ENCODE peak calls at places on chromosomes 1 and 21, in eight cellular contexts. R is stimulated activated effector memory CD8-positive, alpha-beta T cell treated with anti-CD3 and anti-CD28 coated beads, Interleukin-12 subunit alpha, Interleukin-12 subunit beta, amount 100 ng/mL, for 72 hours; F is iris pigment epithelial cell; S is stimulated activated CD8-positive, alpha-beta memory T cell treated with anti-CD3 and anti-CD28 coated beads, Interleukin-4, amount 100 ng/mL, for 1 hour; C is A549; B is sigmoid colon; I is stimulated activated CD4-positive, alpha-beta T cell treated with anti-CD3 and anti-CD28 coated beads, Interleukin-2, amount 100 ng/mL, for 24 hours; O is WTC11. Y is an unnamed sample.

GRCh38 chr1:230370109-230370508 is 56.0 kb downstream of the PGBD5 start:
- DNase-seq in F (no peak), I (no peak), B (no peak), S (no peak), R (no peak), O (no peak), C (no peak), Y (no peak)

GRCh38 chr1:182608850-182609610 is 4.8 kb upstream of the RGS16 start:
- DNase-seq in C (no peak), I (no peak), R (no peak), S (no peak), B (no peak), O (no peak), F (peak), Y (no peak)

GRCh38 chr1:183915634-183916510 is 111.0 kb downstream of the RGL1 start:
- DNase-seq in O (peak), R (peak), I (peak), S (peak), C (peak), F (peak), B (peak), Y (peak)

GRCh38 chr1:187928288-187928687 is 1099.5 kb downstream of the PLA2G4A start:
- DNase-seq in C (peak), O (peak), I (no peak), S (no peak), R (no peak), F (peak), B (no peak), Y (no peak)

GRCh38 chr1:1847061-1847460 is 43.8 kb downstream of the GNB1 start:
- DNase-seq in C (no peak), B (no peak), O (no peak), F (no peak), R (no peak), S (no peak), I (no peak), Y (no peak)

GRCh38 chr1:162384601-162385279 is 3.2 kb downstream of the C1orf226 start:
- DNase-seq in S (no peak), O (no peak), B (no peak), R (no peak), I (no peak), F (no peak), C (no peak), Y (no peak)

GRCh38 chr1:175373786-175374623 is 181.4 kb upstream of the KIAA0040 start:
- DNase-seq in C (peak), O (peak), R (peak), F (peak), S (no peak), I (no peak), B (no peak), Y (no peak)

GRCh38 chr1:161733526-161733925 is 12.2 kb downstream of the FCRLB start:
- DNase-seq in I (no peak), C (peak), S (no peak), F (peak), B (no peak), R (no peak), O (no peak), Y (no peak)

GRCh38 chr1:115251340-115251748 is 86.7 kb downstream of the NGF start:
- DNase-seq in B (no peak), C (no peak), R (no peak), F (peak), O (no peak), I (no peak), S (no peak), Y (no peak)

GRCh38 chr1:116918714-116919357 is 9.1 kb downstream of the PTGFRN start:
- DNase-seq in O (no peak), I (no peak), C (no peak), F (no peak), R (no peak), B (no peak), S (no peak), Y (no peak)

GRCh38 chr1:201562257-201562656 is 23.3 kb downstream of the NAV1 start:
- DNase-seq in S (no peak), C (peak), I (no peak), F (peak), B (peak), O (no peak), R (no peak), Y (no peak)

GRCh38 chr21:45410865-45411809 is 6.2 kb downstream of the COL18A1 start:
- DNase-seq in I (no peak), C (no peak), B (peak), F (no peak), R (no peak), O (no peak), S (no peak), Y (no peak)

GRCh38 chr1:108151548-108151947 is 48.6 kb downstream of the SLC25A24 start:
- DNase-seq in O (no peak), S (no peak), F (no peak), I (no peak), R (no peak), B (no peak), C (no peak), Y (no peak)

GRCh38 chr1:221849110-221849509 is 107.2 kb upstream of the DUSP10 start:
- DNase-seq in S (no peak), R (no peak), O (no peak), C (no peak), I (no peak), B (no peak), F (no peak), Y (no peak)

GRCh38 chr21:44477131-44477530 is 21.8 kb downstream of the LRRC3 start:
- DNase-seq in S (no peak), R (no peak), B (no peak), O (no peak), I (no peak), F (no peak), C (no peak), Y (no peak)

GRCh38 chr1:234986750-234987414 is 141.8 kb downstream of the TOMM20 start:
- DNase-seq in O (no peak), S (no peak), R (no peak), F (peak), C (no peak), I (no peak), B (peak), Y (no peak)

GRCh38 chr21:46080171-46081021 is 17.5 kb upstream of the COL6A2 start:
- DNase-seq in F (no peak), R (no peak), C (no peak), O (no peak), I (peak), B (peak), S (no peak), Y (no peak)

GRCh38 chr1:199759268-199759724 is 268.2 kb upstream of the NR5A2 start:
- DNase-seq in F (peak), S (no peak), C (peak), R (no peak), O (no peak), B (no peak), I (no peak), Y (peak)

Y was measured in 8988T.